ENCODE peak calls at places on chromosome 11, in eight cellular contexts. V, J, O, Z, I, K, M and H are unnamed samples.

GRCh38 chr11:75946531-75947530 is 131.8 kb downstream of the UVRAG start:
- DNase-seq in V (no peak), J (no peak), O (no peak), Z (no peak), I (peak), K (peak), M (peak), H (no peak)

GRCh38 chr11:32052218-32052617 is 38.7 kb upstream of the RCN1 start:
- DNase-seq in V (peak), J (peak), O (no peak), Z (peak), I (peak), K (peak), M (peak), H (peak)

GRCh38 chr11:109062445-109062844 is 359.5 kb upstream of the C11orf87 start:
- DNase-seq in V (no peak), J (no peak), O (peak), Z (no peak), I (peak), K (no peak), M (no peak), H (peak)

GRCh38 chr11:31768744-31769143 is 42.4 kb downstream of the PAX6 start:
- DNase-seq in V (no peak), J (no peak), O (no peak), Z (no peak), I (no peak), K (no peak), M (no peak), H (no peak)

GRCh38 chr11:65779669-65779918 is 1.2 kb downstream of the AP5B1 start:
- DNase-seq in V (no peak), J (no peak), O (no peak), Z (no peak), I (no peak), K (no peak), M (no peak), H (no peak)

GRCh38 chr11:80700386-80700785 is 1259.6 kb upstream of the TENM4 start:
- DNase-seq in V (no peak), J (no peak), O (no peak), Z (no peak), I (no peak), K (no peak), M (no peak), H (no peak)

GRCh38 chr11:18728658-18729057 is 2.7 kb upstream of the IGSF22 start:
- DNase-seq in V (no peak), J (no peak), O (no peak), Z (no peak), I (no peak), K (no peak), M (no peak), H (no peak)

GRCh38 chr11:33753304-33753703 is 17.1 kb upstream of the CD59 start:
- DNase-seq in V (no peak), J (no peak), O (no peak), Z (no peak), I (peak), K (no peak), M (no peak), H (peak)

GRCh38 chr11:116916052-116916451 is 78.6 kb upstream of the APOA1 start:
- DNase-seq in V (no peak), J (no peak), O (no peak), Z (no peak), I (no peak), K (no peak), M (no peak), H (no peak)

GRCh38 chr11:1830500-1831223 is 4.1 kb upstream of the SYT8 start:
- DNase-seq in V (no peak), J (no peak), O (no peak), Z (no peak), I (no peak), K (no peak), M (no peak), H (no peak)

GRCh38 chr11:120522021-120522420 is 10.5 kb downstream of the GRIK4 start:
- DNase-seq in V (no peak), J (no peak), O (no peak), Z (no peak), I (no peak), K (no peak), M (no peak), H (no peak)

GRCh38 chr11:44893250-44894216 is 57.1 kb downstream of the TP53I11 start:
- DNase-seq in V (no peak), J (no peak), O (no peak), Z (no peak), I (no peak), K (peak), M (no peak), H (no peak)

GRCh38 chr11:94450061-94450460 is 43.6 kb downstream of the MRE11 start:
- DNase-seq in V (no peak), J (no peak), O (no peak), Z (no peak), I (peak), K (no peak), M (no peak), H (peak)

GRCh38 chr11:32385998-32386397 is 49.3 kb downstream of the WT1 start:
- DNase-seq in V (no peak), J (no peak), O (no peak), Z (no peak), I (peak), K (peak), M (peak), H (no peak)

GRCh38 chr11:47565340-47566165 is at the start of gene PTPMT1:
- DNase-seq in V (peak), J (peak), O (no peak), Z (no peak), I (peak), K (peak), M (peak), H (no peak)

GRCh38 chr11:253886-254270 is 17.1 kb downstream of the PSMD13 start:
- DNase-seq in V (no peak), J (no peak), O (no peak), Z (no peak), I (no peak), K (no peak), M (no peak), H (no peak)

GRCh38 chr11:121249039-121249663 is 43.4 kb upstream of the SC5D start:
- DNase-seq in V (no peak), J (no peak), O (no peak), Z (no peak), I (peak), K (peak), M (peak), H (peak)

GRCh38 chr11:134228625-134229024 is 4.2 kb downstream of the VPS26B start:
- DNase-seq in V (no peak), J (no peak), O (peak), Z (no peak), I (no peak), K (no peak), M (no peak), H (no peak)

GRCh38 chr11:71120346-71120963 is 131.9 kb downstream of the SHANK2 start:
- DNase-seq in V (no peak), J (no peak), O (no peak), Z (no peak), I (no peak), K (peak), M (peak), H (no peak)

GRCh38 chr11:79237676-79238075 is 203.2 kb downstream of the TENM4 start:
- DNase-seq in V (no peak), J (no peak), O (peak), Z (no peak), I (peak), K (no peak), M (no peak), H (peak)